ENCODE peak calls at places on chromosomes 16 and 17, in four cellular contexts. T is H1, J is DND-41, X is GM23248. E is an unnamed sample.

GRCh38 chr16:625402-626173 is 5.2 kb upstream of the WFIKKN1 start:
- DNase-seq in T (no peak), J (no peak), X (no peak), E (no peak)

GRCh38 chr17:5249615-5250014 is 15.0 kb upstream of the SCIMP start:
- DNase-seq in T (peak; percentile 25), J (peak; percentile 75), X (peak; percentile 78), E (peak; percentile 62)

GRCh38 chr17:74190154-74190553 is 13.3 kb upstream of the RPL38 start:
- DNase-seq in T (no peak), J (no peak), X (peak; percentile 68), E (no peak)

GRCh38 chr17:80758793-80759673 is 214.4 kb downstream of the RPTOR start:
- DNase-seq in T (no peak), J (no peak), X (peak; percentile 42), E (no peak)

GRCh38 chr16:81650982-81651562 is 128.0 kb upstream of the PLCG2 start:
- DNase-seq in T (no peak), J (no peak), X (no peak), E (no peak)

GRCh38 chr16:15484662-15485061 is 50.3 kb downstream of the BMERB1 start:
- DNase-seq in T (no peak), J (no peak), X (peak; percentile 33), E (no peak)

GRCh38 chr16:22693670-22694340 is 120.2 kb upstream of the HS3ST2 start:
- DNase-seq in T (no peak), J (no peak), X (peak; percentile 44), E (no peak)

GRCh38 chr17:30793282-30793977 is 31.1 kb downstream of the CRLF3 start:
- DNase-seq in T (no peak), J (no peak), X (no peak), E (no peak)

GRCh38 chr17:34126965-34127364 is 128.1 kb upstream of the CCL2 start:
- DNase-seq in T (no peak), J (no peak), X (no peak), E (no peak)

GRCh38 chr17:31672161-31672819 is 186.8 kb downstream of the COPRS start:
- DNase-seq in T (no peak), J (no peak), X (peak; percentile 49), E (no peak)

GRCh38 chr16:73067671-73068545 is 20.0 kb upstream of the ZFHX3 start:
- DNase-seq in T (no peak), J (no peak), X (no peak), E (no peak)

GRCh38 chr17:41500131-41500911 is 5.1 kb downstream of the KRT13 start:
- DNase-seq in T (no peak), J (no peak), X (peak; percentile 86), E (no peak)

GRCh38 chr16:85861095-85861825 is 37.7 kb upstream of the IRF8 start:
- DNase-seq in T (no peak), J (no peak), X (peak; percentile 3), E (no peak)

DNA sequence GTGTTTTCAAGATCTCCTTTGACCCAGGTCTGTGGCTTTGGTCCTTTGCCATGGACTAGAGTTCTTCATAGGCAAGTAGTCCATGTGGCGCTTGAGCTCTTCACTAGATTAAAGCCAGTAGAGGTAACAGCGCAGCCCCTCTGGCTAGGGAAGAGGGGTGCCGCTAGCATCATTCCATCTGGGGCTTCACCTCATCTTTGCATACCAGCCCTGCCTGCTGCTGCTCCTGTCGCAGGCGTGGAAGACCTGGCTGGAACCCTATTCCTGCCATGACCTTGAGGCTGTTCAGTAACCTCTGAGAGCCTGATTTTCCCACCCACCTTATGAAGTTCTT is 198.4 kb downstream of the MSI2 start:
- DNase-seq in T (no peak), J (no peak), X (no peak), E (no peak)
- H3K27ac ChIP-seq in T (no peak overlapping the region), J (peak overlapping the region; percentile 97), X (no peak overlapping the region), E (no peak overlapping the region)

DNA sequence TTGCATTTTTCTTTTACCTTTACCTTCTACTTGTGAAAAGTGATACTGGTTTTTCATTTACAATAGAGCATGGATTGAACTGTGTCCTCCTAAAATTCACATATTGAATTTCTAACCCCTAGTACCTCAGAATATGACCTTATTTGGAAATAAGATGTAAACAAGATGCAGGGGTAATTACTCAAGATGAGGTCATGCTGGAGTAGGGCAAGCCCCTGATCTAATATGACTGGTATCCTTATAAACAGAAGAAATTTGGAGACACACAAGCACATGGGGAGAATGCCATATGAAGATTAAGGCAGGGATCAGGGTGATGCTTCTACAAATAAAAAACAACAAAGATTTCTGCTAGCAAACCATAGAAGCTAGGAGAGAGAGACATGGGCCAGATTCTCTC is 12.2 kb downstream of the MYH13 start:
- DNase-seq in T (no peak), J (no peak), X (peak; percentile 10), E (no peak)
- H3K27ac ChIP-seq in T (no peak overlapping the region), J (no peak overlapping the region), X (no peak overlapping the region), E (no peak overlapping the region)

DNA sequence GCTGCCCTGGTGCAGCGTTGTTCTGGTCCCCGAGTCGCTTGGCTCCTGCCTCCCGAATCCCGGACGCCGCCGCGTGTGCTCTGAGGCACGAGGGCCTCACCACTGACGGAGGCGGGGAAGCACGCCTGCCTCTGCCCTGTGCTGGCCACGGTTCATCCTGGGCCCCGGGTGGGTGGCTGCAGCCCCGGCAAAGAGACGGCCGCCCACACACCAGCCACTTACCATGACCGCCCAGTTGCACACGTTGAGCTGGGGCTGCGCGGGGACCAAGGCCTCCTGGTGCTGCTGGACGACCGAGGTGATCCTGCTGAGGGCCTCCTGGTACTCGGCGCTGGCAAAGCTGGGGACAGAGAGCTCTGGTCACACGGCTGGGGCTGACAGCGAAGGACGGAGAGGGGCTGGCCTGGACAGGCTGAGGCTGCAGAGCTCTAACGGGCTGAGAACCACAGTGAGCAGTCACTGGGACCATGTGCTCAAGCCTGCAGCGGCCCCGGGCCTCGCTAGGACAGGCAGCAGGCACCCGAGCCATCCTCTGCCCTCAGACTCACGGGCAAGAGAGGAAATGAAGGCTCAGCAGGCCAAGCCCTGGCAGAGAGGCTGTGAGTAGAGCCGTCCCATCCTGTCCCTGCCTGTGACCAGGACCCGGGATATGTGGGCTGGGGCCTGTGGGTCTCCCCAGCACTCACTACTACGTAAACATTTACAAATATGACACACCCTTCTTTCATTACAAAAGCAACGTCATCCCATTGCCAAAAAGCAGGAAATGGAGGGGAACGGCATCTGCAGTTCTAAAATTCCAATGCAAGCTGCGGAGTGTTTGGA is 6.3 kb upstream of the APRT start:
- DNase-seq in T (no peak), J (no peak), X (no peak), E (no peak)
- H3K27ac ChIP-seq in T (no peak overlapping the region), J (no peak overlapping the region), X (no peak overlapping the region), E (no peak overlapping the region)

GRCh38 chr17:7295230-7296180 is 1.1 kb upstream of the YBX2 start:
- DNase-seq in T (no peak), J (no peak), X (no peak), E (no peak)

GRCh38 chr17:7293131-7293557 is 1.3 kb downstream of the YBX2 start:
- DNase-seq in T (no peak), J (no peak), X (peak; percentile 36), E (no peak)

GRCh38 chr17:7296189-7296861 is 1.9 kb upstream of the YBX2 start:
- DNase-seq in T (no peak), J (peak; percentile 70), X (peak; percentile 95), E (peak; percentile 54)

GRCh38 chr17:7293821-7294613 is 422 bp downstream of the YBX2 start:
- DNase-seq in T (no peak), J (no peak), X (no peak), E (no peak)

GRCh38 chr17:7294614-7295153 is at the start of gene YBX2:
- DNase-seq in T (no peak), J (peak; percentile 62), X (peak; percentile 52), E (peak; percentile 59)
- H3K27ac ChIP-seq in T (no peak within 1 kb of the TSS), J (no peak within 1 kb of the TSS), X (no peak within 1 kb of the TSS), E (no peak within 1 kb of the TSS)

GRCh38 chr16:19846421-19846820 is 38.2 kb downstream of the GPRC5B start:
- DNase-seq in T (no peak), J (no peak), X (no peak), E (no peak)

GRCh38 chr16:19842758-19843157 is 41.9 kb downstream of the GPRC5B start:
- DNase-seq in T (no peak), J (no peak), X (no peak), E (no peak)

GRCh38 chr16:19841184-19841583 is 43.5 kb downstream of the GPRC5B start:
- DNase-seq in T (no peak), J (no peak), X (no peak), E (no peak)

GRCh38 chr16:19843371-19843770 is 41.3 kb downstream of the GPRC5B start:
- DNase-seq in T (no peak), J (no peak), X (peak; percentile 18), E (no peak)

DNA sequence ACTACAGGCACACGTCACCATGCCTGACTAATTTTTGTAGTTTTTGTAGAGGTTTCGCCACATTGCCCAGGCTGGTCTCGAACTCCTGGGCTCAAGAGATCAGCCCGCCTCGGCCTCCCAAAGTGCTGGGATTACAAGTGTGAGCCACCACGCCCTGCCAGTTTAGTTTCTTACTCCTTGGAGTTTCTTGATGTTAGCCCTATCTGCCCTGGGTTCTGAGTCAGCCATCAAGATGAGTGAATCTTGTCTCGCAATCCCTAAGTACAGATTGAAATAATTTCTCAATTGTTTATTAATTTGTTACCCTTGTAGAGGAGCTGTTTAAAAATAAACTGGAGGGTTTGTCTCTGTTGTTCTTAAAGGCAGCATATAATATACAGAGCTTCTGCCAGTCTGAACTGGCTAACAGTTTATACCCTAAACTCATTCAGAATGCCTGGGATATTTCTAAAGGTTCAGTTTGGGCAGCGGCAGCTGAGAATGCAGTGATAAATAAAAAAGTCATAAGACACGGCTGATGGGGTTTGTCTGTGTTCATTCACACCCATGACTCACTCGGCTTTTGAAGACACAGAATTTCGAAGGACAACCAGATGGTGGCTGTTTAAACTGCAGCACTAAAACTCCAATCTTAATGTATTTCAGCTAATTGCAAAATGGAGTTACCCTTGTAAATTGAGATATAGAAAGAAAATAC is 39.6 kb downstream of the GPRC5B start:
- DNase-seq in T (no peak), J (no peak), X (peak; percentile 96), E (no peak)
- H3K27ac ChIP-seq in T (no peak overlapping the region), J (no peak overlapping the region), X (peak overlapping the region; percentile 84), E (no peak overlapping the region)

GRCh38 chr16:87457724-87458423 is 35.0 kb downstream of the ZCCHC14 start:
- DNase-seq in T (peak; percentile 39), J (no peak), X (peak; percentile 98), E (no peak)
- H3K27ac ChIP-seq in T (no peak overlapping the region), J (no peak overlapping the region), X (peak overlapping the region; percentile 95), E (no peak overlapping the region)

DNA sequence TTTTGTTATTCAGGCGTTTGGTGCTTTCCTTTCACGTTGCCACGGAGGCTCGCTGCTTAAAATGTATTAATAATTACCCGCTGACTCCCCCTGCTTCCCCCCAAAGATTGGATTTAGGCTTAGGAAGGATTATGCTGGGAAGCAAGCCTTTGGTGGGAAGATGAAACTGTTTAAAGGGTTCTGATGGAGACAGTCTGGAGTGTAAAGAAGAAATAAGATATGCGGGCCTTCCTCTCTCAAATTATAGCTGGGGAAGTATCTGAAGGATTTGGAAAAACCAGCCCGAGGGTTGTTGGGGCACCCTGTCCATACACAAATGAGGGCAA is 1.1 kb downstream of the KSR1 start:
- DNase-seq in T (no peak), J (no peak), X (no peak), E (no peak)
- H3K27ac ChIP-seq in T (no peak overlapping the region), J (no peak overlapping the region), X (no peak overlapping the region), E (no peak overlapping the region)

E was measured in CD8-positive, alpha-beta T cell.